ENCODE peak calls at places on chromosomes 4 and X, in eight cellular contexts. One of them, this sample, is unnamed.

GRCh38 chrX:84909151-84909550 is 94.5 kb upstream of the APOOL start:
- DNase-seq in H1: no peak
- DNase-seq in K562: no peak
- DNase-seq in SK-N-SH: no peak
- DNase-seq in GM23338: no peak
- DNase-seq in HepG2: no peak
- DNase-seq in endothelial cell of umbilical vein: no peak
- DNase-seq in GM12878: no peak
- DNase-seq in this sample: no peak

GRCh38 chr4:171202908-171203307 is 610.3 kb upstream of the GALNTL6 start:
- DNase-seq in SK-N-SH: no peak
- DNase-seq in endothelial cell of umbilical vein: no peak
- DNase-seq in GM12878: no peak
- DNase-seq in K562: no peak
- DNase-seq in GM23338: no peak
- DNase-seq in HepG2: no peak
- DNase-seq in H1: no peak
- DNase-seq in this sample: no peak

GRCh38 chr4:74365761-74366160 is 816 bp downstream of the EREG start:
- DNase-seq in SK-N-SH: peak
- DNase-seq in GM23338: peak
- DNase-seq in endothelial cell of umbilical vein: peak
- DNase-seq in GM12878: no peak
- DNase-seq in K562: peak
- DNase-seq in HepG2: no peak
- DNase-seq in H1: no peak
- DNase-seq in this sample: no peak

GRCh38 chr4:88054909-88055308 is 47.5 kb downstream of the PKD2 start:
- DNase-seq in SK-N-SH: peak
- DNase-seq in K562: peak
- DNase-seq in H1: no peak
- DNase-seq in GM12878: no peak
- DNase-seq in GM23338: peak
- DNase-seq in endothelial cell of umbilical vein: peak
- DNase-seq in HepG2: peak
- DNase-seq in this sample: peak

GRCh38 chrX:69189972-69190371 is 24.7 kb upstream of the PJA1 start:
- DNase-seq in GM12878: no peak
- DNase-seq in H1: no peak
- DNase-seq in HepG2: no peak
- DNase-seq in K562: no peak
- DNase-seq in SK-N-SH: no peak
- DNase-seq in GM23338: no peak
- DNase-seq in endothelial cell of umbilical vein: no peak
- DNase-seq in this sample: no peak

GRCh38 chr4:70575964-70576363 is 16.1 kb upstream of the AMBN start:
- DNase-seq in endothelial cell of umbilical vein: no peak
- DNase-seq in K562: no peak
- DNase-seq in HepG2: no peak
- DNase-seq in GM12878: no peak
- DNase-seq in H1: no peak
- DNase-seq in GM23338: no peak
- DNase-seq in SK-N-SH: no peak
- DNase-seq in this sample: no peak

GRCh38 chrX:136708348-136708747 is 60.4 kb downstream of the CD40LG start:
- DNase-seq in K562: peak
- DNase-seq in GM23338: no peak
- DNase-seq in HepG2: no peak
- DNase-seq in H1: no peak
- DNase-seq in endothelial cell of umbilical vein: peak
- DNase-seq in GM12878: no peak
- DNase-seq in SK-N-SH: peak
- DNase-seq in this sample: no peak

GRCh38 chr4:26491449-26492170 is 1.3 kb upstream of the CCKAR start:
- DNase-seq in SK-N-SH: no peak
- DNase-seq in GM12878: no peak
- DNase-seq in endothelial cell of umbilical vein: no peak
- DNase-seq in K562: no peak
- DNase-seq in HepG2: no peak
- DNase-seq in H1: no peak
- DNase-seq in GM23338: no peak
- DNase-seq in this sample: no peak

GRCh38 chrX:138945219-138945618 is 233.7 kb upstream of the FGF13 start:
- DNase-seq in HepG2: no peak
- DNase-seq in SK-N-SH: no peak
- DNase-seq in GM12878: no peak
- DNase-seq in endothelial cell of umbilical vein: no peak
- DNase-seq in GM23338: no peak
- DNase-seq in K562: peak
- DNase-seq in H1: no peak
- DNase-seq in this sample: no peak

GRCh38 chrX:34778961-34779360 is 121.9 kb upstream of the TMEM47 start:
- DNase-seq in GM23338: no peak
- DNase-seq in K562: no peak
- DNase-seq in GM12878: no peak
- DNase-seq in H1: no peak
- DNase-seq in HepG2: no peak
- DNase-seq in SK-N-SH: no peak
- DNase-seq in endothelial cell of umbilical vein: no peak
- DNase-seq in this sample: no peak

GRCh38 chr4:142121951-142122350 is 485.6 kb downstream of the IL15 start:
- DNase-seq in K562: no peak
- DNase-seq in GM12878: no peak
- DNase-seq in GM23338: no peak
- DNase-seq in HepG2: no peak
- DNase-seq in SK-N-SH: no peak
- DNase-seq in H1: no peak
- DNase-seq in endothelial cell of umbilical vein: peak
- DNase-seq in this sample: no peak

GRCh38 chr4:176319237-176319703 is 496 bp upstream of the SPCS3 start:
- DNase-seq in H1: no peak
- DNase-seq in HepG2: no peak
- DNase-seq in SK-N-SH: no peak
- DNase-seq in GM12878: no peak
- DNase-seq in GM23338: no peak
- DNase-seq in K562: no peak
- DNase-seq in endothelial cell of umbilical vein: no peak
- DNase-seq in this sample: no peak

GRCh38 chrX:1316527-1316926 is 20.1 kb upstream of the IL3RA start:
- DNase-seq in GM12878: no peak
- DNase-seq in endothelial cell of umbilical vein: no peak
- DNase-seq in H1: no peak
- DNase-seq in SK-N-SH: no peak
- DNase-seq in HepG2: no peak
- DNase-seq in K562: no peak
- DNase-seq in GM23338: no peak
- DNase-seq in this sample: no peak

GRCh38 chrX:1325515-1326116 is 11.0 kb upstream of the IL3RA start:
- DNase-seq in HepG2: no peak
- DNase-seq in H1: no peak
- DNase-seq in endothelial cell of umbilical vein: no peak
- DNase-seq in K562: no peak
- DNase-seq in SK-N-SH: no peak
- DNase-seq in GM23338: no peak
- DNase-seq in GM12878: no peak
- DNase-seq in this sample: no peak

GRCh38 chrX:1323315-1323714 is 13.3 kb upstream of the IL3RA start:
- DNase-seq in HepG2: peak
- DNase-seq in K562: peak
- DNase-seq in GM12878: peak
- DNase-seq in SK-N-SH: peak
- DNase-seq in H1: peak
- DNase-seq in GM23338: peak
- DNase-seq in endothelial cell of umbilical vein: peak
- DNase-seq in this sample: peak

GRCh38 chrX:1322393-1322792 is 14.2 kb upstream of the IL3RA start:
- DNase-seq in GM23338: no peak
- DNase-seq in K562: no peak
- DNase-seq in GM12878: no peak
- DNase-seq in endothelial cell of umbilical vein: no peak
- DNase-seq in SK-N-SH: no peak
- DNase-seq in HepG2: no peak
- DNase-seq in H1: no peak
- DNase-seq in this sample: no peak

DNA sequence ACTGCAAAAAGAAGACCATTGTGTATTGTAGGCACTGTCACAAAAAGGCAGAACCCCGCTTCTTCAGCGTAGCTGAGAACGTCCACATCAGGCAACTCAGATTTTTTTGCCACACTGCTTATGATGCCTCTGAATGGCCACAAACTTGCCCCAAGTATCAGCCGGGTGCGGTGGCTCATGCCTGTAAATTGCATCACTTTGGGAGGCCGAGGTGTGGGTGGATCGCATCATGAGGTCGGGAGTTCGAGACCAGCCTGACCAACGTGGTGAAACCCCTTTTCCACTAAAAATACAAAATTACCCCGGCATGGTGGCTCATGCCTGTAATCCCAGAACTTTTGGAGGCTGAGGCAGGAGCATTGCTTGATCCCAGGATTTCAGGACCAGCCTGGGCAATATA is 14.9 kb upstream of the IL3RA start:
- DNase-seq in HepG2: no peak
- DNase-seq in SK-N-SH: no peak
- DNase-seq in endothelial cell of umbilical vein: no peak
- DNase-seq in K562: no peak
- DNase-seq in H1: no peak
- DNase-seq in GM23338: no peak
- DNase-seq in GM12878: no peak
- DNase-seq in this sample: no peak
- TF ChIP-seq POLR2AphosphoS5 in HepG2: no peak
- TF ChIP-seq POLR2AphosphoS5 in SK-N-SH: no peak
- TF ChIP-seq POLR2AphosphoS5 in endothelial cell of umbilical vein: no peak
- TF ChIP-seq POLR2AphosphoS5 in K562: no peak
- TF ChIP-seq POLR2AphosphoS5 in H1: no peak
- TF ChIP-seq POLR2AphosphoS5 in GM23338: no peak
- TF ChIP-seq POLR2AphosphoS5 in GM12878: no peak
- TF ChIP-seq POLR2AphosphoS5 in this sample: no peak

DNA sequence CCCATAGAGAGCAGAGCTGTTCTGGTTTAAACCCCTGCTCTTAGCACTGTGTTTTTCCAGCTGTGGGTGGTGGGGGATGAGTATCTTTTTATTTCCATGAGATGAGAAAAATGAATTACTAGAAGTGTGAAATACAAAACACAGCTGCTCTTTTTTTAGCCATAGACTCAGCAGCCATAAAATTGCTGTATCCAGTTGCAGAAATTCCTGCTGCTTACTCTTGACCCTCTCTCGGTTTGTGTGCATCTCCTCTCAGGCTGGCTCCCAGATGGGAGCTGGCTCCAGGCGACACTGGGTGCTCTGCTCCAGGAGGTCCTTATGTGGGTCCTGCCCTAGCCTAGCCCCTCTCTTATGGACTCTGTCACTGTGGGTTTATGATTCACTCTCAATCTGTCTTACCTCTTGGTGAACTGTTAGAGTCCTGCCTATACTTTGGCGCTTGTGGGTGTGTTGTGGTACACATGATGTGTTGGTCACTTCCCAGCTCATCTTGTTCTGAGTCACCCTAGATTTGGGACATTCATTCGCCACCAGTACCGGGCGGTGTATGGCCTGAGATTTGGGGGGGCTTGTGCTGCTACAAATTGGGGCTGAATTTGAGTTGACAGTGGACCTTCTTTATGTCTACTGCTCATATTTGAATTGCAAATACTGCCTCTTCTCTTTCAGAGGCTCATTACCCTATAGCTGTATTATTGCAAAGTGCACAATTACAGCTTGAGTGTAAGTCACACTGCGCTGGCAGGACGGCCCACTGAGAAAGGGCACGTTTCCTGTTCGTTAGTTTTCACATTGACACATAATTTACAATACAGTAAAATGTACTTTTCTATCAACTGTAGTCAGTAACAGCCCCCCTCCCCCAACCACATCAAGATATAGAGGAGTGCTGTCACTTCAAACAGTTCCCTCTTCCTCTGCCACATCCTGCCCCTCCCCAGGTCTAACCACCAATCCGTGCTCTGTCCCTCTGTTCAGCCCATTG is 46.9 kb upstream of the MSANTD1 start:
- DNase-seq in K562: peak
- DNase-seq in HepG2: peak
- DNase-seq in endothelial cell of umbilical vein: no peak
- DNase-seq in GM23338: no peak
- DNase-seq in GM12878: peak
- DNase-seq in H1: no peak
- DNase-seq in SK-N-SH: no peak
- DNase-seq in this sample: no peak
- H3K4me2 ChIP-seq in K562: no peak
- H3K4me2 ChIP-seq in HepG2: peak
- H3K4me2 ChIP-seq in endothelial cell of umbilical vein: no peak
- H3K4me2 ChIP-seq in GM23338: no peak
- H3K4me2 ChIP-seq in GM12878: peak
- H3K4me2 ChIP-seq in H1: no peak
- H3K4me2 ChIP-seq in SK-N-SH: no peak
- H3K4me2 ChIP-seq in this sample: no peak

GRCh38 chrX:64975989-64976672 is at the start of gene ZC4H2:
- DNase-seq in SK-N-SH: peak
- DNase-seq in H1: peak
- DNase-seq in endothelial cell of umbilical vein: peak
- DNase-seq in HepG2: peak
- DNase-seq in GM12878: peak
- DNase-seq in GM23338: peak
- DNase-seq in K562: peak
- DNase-seq in this sample: peak
- TF ChIP-seq POLR2AphosphoS5 in SK-N-SH: no peak
- TF ChIP-seq POLR2AphosphoS5 in H1: no peak
- TF ChIP-seq POLR2AphosphoS5 in endothelial cell of umbilical vein: no peak
- TF ChIP-seq POLR2AphosphoS5 in HepG2: no peak
- TF ChIP-seq POLR2AphosphoS5 in GM12878: no peak
- TF ChIP-seq POLR2AphosphoS5 in GM23338: peak
- TF ChIP-seq POLR2AphosphoS5 in K562: no peak
- TF ChIP-seq POLR2AphosphoS5 in this sample: peak

GRCh38 chrX:10212395-10212794 is 55.6 kb downstream of the CLCN4 start:
- DNase-seq in GM12878: no peak
- DNase-seq in H1: no peak
- DNase-seq in K562: no peak
- DNase-seq in HepG2: no peak
- DNase-seq in SK-N-SH: no peak
- DNase-seq in endothelial cell of umbilical vein: no peak
- DNase-seq in GM23338: no peak
- DNase-seq in this sample: no peak

GRCh38 chrX:10213716-10214115 is 56.9 kb downstream of the CLCN4 start:
- DNase-seq in GM12878: no peak
- DNase-seq in H1: no peak
- DNase-seq in SK-N-SH: no peak
- DNase-seq in endothelial cell of umbilical vein: no peak
- DNase-seq in HepG2: no peak
- DNase-seq in K562: no peak
- DNase-seq in GM23338: no peak
- DNase-seq in this sample: no peak

GRCh38 chrX:10221651-10222050 is 64.9 kb downstream of the CLCN4 start:
- DNase-seq in HepG2: no peak
- DNase-seq in endothelial cell of umbilical vein: no peak
- DNase-seq in H1: no peak
- DNase-seq in GM23338: no peak
- DNase-seq in GM12878: no peak
- DNase-seq in K562: no peak
- DNase-seq in SK-N-SH: no peak
- DNase-seq in this sample: no peak

GRCh38 chrX:10216208-10216607 is 59.4 kb downstream of the CLCN4 start:
- DNase-seq in GM23338: no peak
- DNase-seq in HepG2: no peak
- DNase-seq in K562: no peak
- DNase-seq in GM12878: no peak
- DNase-seq in SK-N-SH: no peak
- DNase-seq in endothelial cell of umbilical vein: no peak
- DNase-seq in H1: no peak
- DNase-seq in this sample: no peak

GRCh38 chrX:10217218-10217617 is 60.4 kb downstream of the CLCN4 start:
- DNase-seq in GM23338: peak
- DNase-seq in H1: no peak
- DNase-seq in endothelial cell of umbilical vein: no peak
- DNase-seq in K562: peak
- DNase-seq in HepG2: no peak
- DNase-seq in GM12878: no peak
- DNase-seq in SK-N-SH: no peak
- DNase-seq in this sample: no peak
- H3K4me2 ChIP-seq in GM23338: no peak
- H3K4me2 ChIP-seq in H1: no peak
- H3K4me2 ChIP-seq in endothelial cell of umbilical vein: no peak
- H3K4me2 ChIP-seq in K562: no peak
- H3K4me2 ChIP-seq in HepG2: no peak
- H3K4me2 ChIP-seq in GM12878: no peak
- H3K4me2 ChIP-seq in SK-N-SH: no peak
- H3K4me2 ChIP-seq in this sample: no peak

This sample was measured in HCT116.